ENCODE peak calls at places on chromosomes 5 and 9, in four cellular contexts. I, C, H and O are unnamed samples.

GRCh38 chr5:113378960-113379541 is 55.7 kb downstream of the TSSK1B start:
- DNase-seq in I (peak; percentile 54), C (peak; percentile 47), H (peak; percentile 9), O (peak; percentile 50)

GRCh38 chr5:118553662-118554061 is 434.7 kb downstream of the DTWD2 start:
- DNase-seq in I (no peak), C (no peak), H (no peak), O (no peak)

GRCh38 chr5:119435436-119436132 is 16.7 kb upstream of the HSD17B4 start:
- DNase-seq in I (peak; percentile 36), C (peak; percentile 55), H (peak; percentile 44), O (no peak)

GRCh38 chr5:84487963-84488362 is 103.3 kb upstream of the EDIL3 start:
- DNase-seq in I (no peak), C (no peak), H (no peak), O (no peak)

GRCh38 chr9:136052991-136053756 is 41.9 kb downstream of the NACC2 start:
- DNase-seq in I (no peak), C (peak; percentile 14), H (no peak), O (no peak)

GRCh38 chr9:127977877-127978647 is 2.7 kb downstream of the EEIG1 start:
- DNase-seq in I (peak; percentile 52), C (no peak), H (no peak), O (no peak)

GRCh38 chr9:35967042-35967441 is 9.1 kb upstream of the OR2S2 start:
- DNase-seq in I (no peak), C (no peak), H (no peak), O (no peak)

GRCh38 chr5:59062986-59063683 is 480.3 kb downstream of the RAB3C start:
- DNase-seq in I (no peak), C (peak; percentile 68), H (no peak), O (no peak)

GRCh38 chr9:83505282-83505681 is 32.9 kb downstream of the FRMD3 start:
- DNase-seq in I (no peak), C (peak; percentile 20), H (no peak), O (no peak)

GRCh38 chr9:124654431-124654830 is 116.7 kb downstream of the NR6A1 start:
- DNase-seq in I (no peak), C (no peak), H (no peak), O (no peak)

GRCh38 chr5:170333161-170333909 is 35.8 kb upstream of the LCP2 start:
- DNase-seq in I (no peak), C (no peak), H (peak; percentile 79), O (no peak)

GRCh38 chr5:134370306-134370870 is 981 bp upstream of the UBE2B start:
- DNase-seq in I (no peak), C (no peak), H (no peak), O (no peak)

DNA sequence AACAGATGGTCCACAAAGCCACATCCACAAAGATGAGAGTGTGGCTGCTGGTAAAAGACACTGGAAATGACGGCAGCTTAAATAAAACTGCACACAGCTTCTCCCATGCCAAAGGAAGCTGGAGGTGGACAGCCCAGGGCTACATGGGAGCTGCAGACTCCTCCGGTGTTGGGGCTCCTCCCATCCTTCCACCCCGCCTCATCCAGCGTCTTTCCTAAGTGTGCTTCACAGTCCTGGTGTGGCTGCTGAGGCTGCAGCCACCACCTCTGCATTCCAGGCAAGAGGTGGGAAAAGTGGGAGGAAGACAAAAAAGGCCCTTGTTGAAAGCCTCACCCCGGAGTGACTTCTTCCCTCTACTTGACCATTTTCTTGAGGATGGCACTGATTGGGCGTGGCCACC is 37.0 kb upstream of the IRX4 start:
- DNase-seq in I (no peak), C (no peak), H (no peak), O (no peak)
- TF ChIP-seq CEBPB in I (no peak), C (no peak), H (no peak), O (no peak)

GRCh38 chr5:178232920-178233429 is 373 bp upstream of the PHYKPL start:
- DNase-seq in I (no peak), C (no peak), H (no peak), O (no peak)

GRCh38 chr5:178234753-178235599 is 2.4 kb upstream of the PHYKPL start:
- DNase-seq in I (peak; percentile 74), C (peak; percentile 43), H (no peak), O (peak; percentile 70)

GRCh38 chr5:178236126-178236525 is 3.5 kb upstream of the PHYKPL start:
- DNase-seq in I (no peak), C (no peak), H (no peak), O (no peak)

GRCh38 chr5:178235600-178235998 is 3.0 kb upstream of the PHYKPL start:
- DNase-seq in I (no peak), C (no peak), H (no peak), O (no peak)

DNA sequence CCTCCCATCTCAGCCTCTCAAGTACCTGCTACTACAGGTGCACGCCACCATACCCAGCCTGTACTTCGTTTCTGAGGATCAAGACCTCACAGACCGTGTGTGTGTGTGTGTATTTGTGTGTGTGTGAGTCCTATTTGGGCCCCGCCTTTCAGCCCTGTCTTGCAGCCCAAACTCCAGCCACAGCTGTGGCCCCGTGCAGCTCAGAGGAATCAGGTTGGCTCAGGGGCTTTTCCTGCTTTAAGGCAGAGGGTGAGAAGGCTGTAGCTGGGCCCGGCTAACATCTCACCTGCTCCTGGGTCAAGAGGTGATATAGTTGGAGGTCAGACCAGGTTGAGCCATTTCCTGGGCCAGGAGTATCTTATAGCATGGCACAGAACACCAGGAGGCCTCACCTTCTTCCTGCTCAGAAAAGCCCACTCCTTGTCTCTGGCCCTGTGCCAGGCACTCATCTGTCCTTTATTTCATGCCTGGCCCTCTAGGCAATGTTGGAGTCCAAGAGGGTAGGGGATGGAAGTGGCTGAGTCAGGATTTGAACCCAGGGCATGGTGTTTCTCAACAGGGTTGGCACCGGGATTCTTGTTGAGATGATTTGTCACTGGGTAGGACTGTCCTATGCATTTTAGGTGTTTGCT is 1.6 kb upstream of the PHYKPL start:
- DNase-seq in I (no peak), C (no peak), H (no peak), O (no peak)
- TF ChIP-seq ZBTB33 in I (no peak), C (no peak), H (no peak), O (no peak)

DNA sequence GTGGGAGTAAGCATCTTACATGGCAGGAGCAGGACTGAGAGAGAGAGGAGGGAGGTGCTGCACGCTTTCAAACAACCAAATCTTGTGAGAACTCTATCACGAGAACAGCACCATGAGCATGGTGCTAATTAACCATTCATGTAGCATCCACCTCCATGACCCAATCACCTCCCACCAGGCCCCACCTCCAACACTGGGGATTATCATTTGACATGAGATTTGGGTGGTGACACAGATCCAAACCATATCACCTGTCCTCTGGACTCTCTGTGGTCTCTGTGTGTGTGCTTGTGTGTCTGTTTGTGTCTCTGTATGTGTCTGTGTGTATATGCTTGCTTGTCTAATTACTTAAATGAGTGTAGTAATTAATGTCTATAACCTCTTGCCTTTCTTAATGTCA is 31.1 kb downstream of the SEC61B start:
- DNase-seq in I (no peak), C (no peak), H (peak; percentile 68), O (no peak)
- TF ChIP-seq POLR2A in I (no peak), C (no peak), H (no peak), O (no peak)

DNA sequence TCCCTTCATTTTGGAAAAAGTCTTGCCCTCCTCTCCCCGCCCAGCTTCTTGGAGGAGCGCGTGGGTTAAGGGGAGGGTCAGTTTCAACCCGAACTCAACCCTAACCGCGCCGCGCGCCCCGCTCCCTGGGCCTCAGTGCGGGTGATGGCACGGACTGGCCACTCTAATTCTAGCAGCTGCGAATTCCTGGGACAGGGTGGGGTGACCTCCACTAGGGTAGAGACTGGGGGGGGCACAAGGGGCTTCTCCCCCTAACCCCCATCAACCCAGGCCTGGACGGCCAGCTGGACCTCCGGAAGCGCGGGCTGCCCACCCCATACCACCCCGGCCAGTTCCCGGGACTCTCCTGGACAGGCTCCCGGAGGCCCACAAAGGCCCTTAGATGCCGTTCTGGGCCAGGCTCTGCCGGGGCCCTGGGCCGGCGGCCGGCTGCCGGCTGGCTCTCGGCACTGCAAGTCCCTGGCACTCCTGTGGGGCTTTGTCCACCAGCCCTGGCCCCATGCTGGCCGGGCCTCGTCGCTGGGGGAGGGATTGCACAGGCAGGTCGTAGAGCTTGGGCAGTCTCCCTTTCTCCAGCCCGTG is 7.2 kb upstream of the PSD2 start:
- DNase-seq in I (no peak), C (no peak), H (no peak), O (no peak)
- TF ChIP-seq CEBPB in I (no peak), C (no peak), H (no peak), O (no peak)

GRCh38 chr5:131641494-131641893 is 6.5 kb upstream of the RAPGEF6 start:
- DNase-seq in I (no peak), C (no peak), H (no peak), O (no peak)

GRCh38 chr5:131637694-131638093 is 2.7 kb upstream of the RAPGEF6 start:
- DNase-seq in I (no peak), C (no peak), H (no peak), O (no peak)

GRCh38 chr5:131639148-131639547 is 4.1 kb upstream of the RAPGEF6 start:
- DNase-seq in I (no peak), C (no peak), H (no peak), O (no peak)

GRCh38 chr5:131635755-131636479 is 888 bp upstream of the RAPGEF6 start:
- DNase-seq in I (no peak), C (no peak), H (peak; percentile 20), O (no peak)

DNA sequence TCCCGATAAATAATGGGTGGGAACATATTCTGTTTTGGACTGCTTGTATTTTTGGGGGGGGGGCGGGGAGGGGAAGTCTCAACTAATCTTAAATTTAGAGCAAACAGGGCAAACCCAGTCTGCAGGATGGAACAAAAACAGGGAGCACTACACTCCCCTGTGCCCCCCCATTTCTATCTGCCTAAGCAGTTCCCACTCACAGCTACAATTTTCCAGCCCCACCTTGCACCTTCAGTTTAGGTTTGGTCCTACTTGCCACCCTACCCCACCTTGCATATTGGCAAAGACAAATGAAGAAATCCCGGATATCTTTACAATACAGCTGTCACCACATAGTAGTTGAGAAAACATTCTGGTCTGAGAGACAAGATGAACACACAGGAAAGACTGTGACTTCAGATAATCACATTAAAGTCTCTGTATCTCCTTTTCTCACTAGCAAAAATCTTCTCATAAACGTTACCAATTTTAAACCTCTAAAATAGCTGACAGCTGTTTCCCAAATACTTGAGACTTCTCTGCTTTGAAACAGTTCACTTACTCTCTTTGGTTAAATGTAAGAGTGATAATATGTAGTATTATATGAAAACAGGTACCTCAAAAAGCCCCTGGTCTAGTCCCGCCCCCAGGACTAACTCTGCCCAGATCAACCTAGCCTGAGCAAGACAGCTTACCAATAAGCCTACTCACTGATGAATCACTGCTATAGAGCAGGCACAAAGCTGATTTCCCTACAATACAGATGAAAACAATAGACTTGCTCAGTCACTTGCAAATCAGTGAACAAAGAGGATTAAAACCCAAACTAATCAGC is 5.2 kb upstream of the RAPGEF6 start:
- DNase-seq in I (peak; percentile 36), C (no peak), H (no peak), O (no peak)
- TF ChIP-seq ZBTB33 in I (no peak), C (no peak), H (no peak), O (no peak)

DNA sequence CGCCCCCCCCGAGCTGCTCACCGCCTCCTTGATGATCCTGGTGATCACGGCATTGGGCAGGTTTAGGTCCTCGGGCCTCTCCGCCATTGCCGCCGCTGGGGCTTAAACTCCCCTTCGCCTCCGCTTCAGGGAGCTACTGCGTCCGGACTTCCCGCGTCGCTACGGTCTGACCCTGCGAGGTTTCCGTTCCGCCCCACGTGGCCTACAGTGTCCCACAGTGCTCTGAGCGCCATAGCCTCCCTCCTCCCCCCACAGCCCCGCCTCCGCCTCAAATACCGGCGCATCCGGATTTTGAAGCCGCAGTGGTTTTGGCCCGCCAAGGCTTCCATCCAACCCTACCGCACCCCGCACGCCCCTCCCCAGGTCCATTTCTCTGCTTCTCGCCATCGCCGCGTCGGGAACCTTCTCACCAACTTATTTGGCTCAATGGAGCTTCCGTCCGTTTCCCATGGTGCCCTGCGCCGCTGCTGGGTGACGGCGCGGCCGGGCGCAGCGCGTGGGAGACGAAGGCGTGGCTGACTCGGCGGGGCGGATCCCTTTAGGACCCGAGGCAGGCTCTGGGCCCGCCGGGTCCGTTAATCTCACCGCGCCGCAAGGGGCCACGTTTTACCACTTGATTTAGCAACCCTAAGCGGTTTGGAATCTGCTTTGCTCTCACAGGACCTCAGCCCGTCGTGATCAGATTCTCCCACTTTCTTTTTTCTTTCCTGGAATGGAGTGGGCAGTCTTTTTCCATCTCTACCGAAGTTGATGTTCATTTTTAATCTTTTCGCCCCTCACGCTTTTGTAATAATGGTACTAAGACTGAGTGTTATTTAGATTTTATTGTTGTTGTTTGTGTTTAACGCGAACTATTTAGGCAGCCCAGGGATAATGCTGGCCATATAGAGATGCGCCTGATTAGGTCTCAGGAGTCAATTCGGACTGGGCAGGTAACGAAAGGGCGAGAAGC is at the start of the genes C9orf43 and POLE3:
- DNase-seq in I (peak; percentile 93), C (peak; percentile 91), H (peak; percentile 80), O (peak; percentile 92)
- TF ChIP-seq POLR2A in I (peak; percentile 85), C (peak; percentile 79), H (peak; percentile 90), O (peak; percentile 88)